ENCODE peak calls at places on chromosomes 2 and 18, in nine cellular contexts. One of them, this sample, is unnamed.

GRCh38 chr2:226660524-226660923 is 139.1 kb downstream of the IRS1 start:
- DNase-seq in NCI-H1105 treated with DMSO at 0.1 percent for 48 hours: no peak
- DNase-seq in MCF 10A: peak; percentile 95
- DNase-seq in HTR-8/SVneo: peak; percentile 39
- DNase-seq in epithelial cell of proximal tubule: peak; percentile 88
- DNase-seq in sigmoid colon: peak; percentile 85
- DNase-seq in GM19239: no peak
- DNase-seq in effector memory CD4-positive, alpha-beta T cell: no peak
- DNase-seq in GM13977: no peak
- DNase-seq in this sample: no peak

GRCh38 chr2:174902491-174903242 is 102.5 kb downstream of the CHN1 start:
- DNase-seq in NCI-H1105 treated with DMSO at 0.1 percent for 48 hours: no peak
- DNase-seq in MCF 10A: no peak
- DNase-seq in HTR-8/SVneo: no peak
- DNase-seq in epithelial cell of proximal tubule: no peak
- DNase-seq in sigmoid colon: no peak
- DNase-seq in GM19239: no peak
- DNase-seq in effector memory CD4-positive, alpha-beta T cell: no peak
- DNase-seq in GM13977: no peak
- DNase-seq in this sample: no peak

GRCh38 chr2:206814486-206814885 is 49.1 kb downstream of the FASTKD2 start:
- DNase-seq in NCI-H1105 treated with DMSO at 0.1 percent for 48 hours: no peak
- DNase-seq in MCF 10A: no peak
- DNase-seq in HTR-8/SVneo: no peak
- DNase-seq in epithelial cell of proximal tubule: no peak
- DNase-seq in sigmoid colon: no peak
- DNase-seq in GM19239: no peak
- DNase-seq in effector memory CD4-positive, alpha-beta T cell: no peak
- DNase-seq in GM13977: no peak
- DNase-seq in this sample: no peak

GRCh38 chr18:45197526-45197970 is 417.7 kb upstream of the SLC14A2 start:
- DNase-seq in NCI-H1105 treated with DMSO at 0.1 percent for 48 hours: no peak
- DNase-seq in MCF 10A: no peak
- DNase-seq in HTR-8/SVneo: no peak
- DNase-seq in epithelial cell of proximal tubule: no peak
- DNase-seq in sigmoid colon: no peak
- DNase-seq in GM19239: peak; percentile 14
- DNase-seq in effector memory CD4-positive, alpha-beta T cell: no peak
- DNase-seq in GM13977: peak; percentile 49
- DNase-seq in this sample: no peak

GRCh38 chr18:48138660-48139426 is 208.4 kb upstream of the SMAD2 start:
- DNase-seq in NCI-H1105 treated with DMSO at 0.1 percent for 48 hours: no peak
- DNase-seq in MCF 10A: no peak
- DNase-seq in HTR-8/SVneo: no peak
- DNase-seq in epithelial cell of proximal tubule: no peak
- DNase-seq in sigmoid colon: peak; percentile 45
- DNase-seq in GM19239: no peak
- DNase-seq in effector memory CD4-positive, alpha-beta T cell: no peak
- DNase-seq in GM13977: no peak
- DNase-seq in this sample: no peak

GRCh38 chr2:232282486-232282885 is 96.1 kb upstream of the ALPP start:
- DNase-seq in NCI-H1105 treated with DMSO at 0.1 percent for 48 hours: no peak
- DNase-seq in MCF 10A: no peak
- DNase-seq in HTR-8/SVneo: no peak
- DNase-seq in epithelial cell of proximal tubule: no peak
- DNase-seq in sigmoid colon: no peak
- DNase-seq in GM19239: no peak
- DNase-seq in effector memory CD4-positive, alpha-beta T cell: no peak
- DNase-seq in GM13977: no peak
- DNase-seq in this sample: no peak

GRCh38 chr18:41906528-41907256 is 48.3 kb upstream of the PIK3C3 start:
- DNase-seq in NCI-H1105 treated with DMSO at 0.1 percent for 48 hours: peak; percentile 64
- DNase-seq in MCF 10A: peak; percentile 49
- DNase-seq in HTR-8/SVneo: peak; percentile 27
- DNase-seq in epithelial cell of proximal tubule: no peak
- DNase-seq in sigmoid colon: no peak
- DNase-seq in GM19239: peak; percentile 44
- DNase-seq in effector memory CD4-positive, alpha-beta T cell: peak; percentile 5
- DNase-seq in GM13977: peak; percentile 60
- DNase-seq in this sample: peak; percentile 26

GRCh38 chr2:97267411-97268074 is 154.6 kb downstream of the ANKRD36 start:
- DNase-seq in NCI-H1105 treated with DMSO at 0.1 percent for 48 hours: no peak
- DNase-seq in MCF 10A: no peak
- DNase-seq in HTR-8/SVneo: peak; percentile 0
- DNase-seq in epithelial cell of proximal tubule: no peak
- DNase-seq in sigmoid colon: peak; percentile 65
- DNase-seq in GM19239: no peak
- DNase-seq in effector memory CD4-positive, alpha-beta T cell: no peak
- DNase-seq in GM13977: no peak
- DNase-seq in this sample: no peak

GRCh38 chr2:58904091-58904490 is 663.0 kb upstream of the FANCL start:
- DNase-seq in NCI-H1105 treated with DMSO at 0.1 percent for 48 hours: no peak
- DNase-seq in MCF 10A: no peak
- DNase-seq in HTR-8/SVneo: no peak
- DNase-seq in epithelial cell of proximal tubule: no peak
- DNase-seq in sigmoid colon: no peak
- DNase-seq in GM19239: no peak
- DNase-seq in effector memory CD4-positive, alpha-beta T cell: no peak
- DNase-seq in GM13977: no peak
- DNase-seq in this sample: no peak

GRCh38 chr2:212970132-212970531 is 181.3 kb downstream of the IKZF2 start:
- DNase-seq in NCI-H1105 treated with DMSO at 0.1 percent for 48 hours: no peak
- DNase-seq in MCF 10A: no peak
- DNase-seq in HTR-8/SVneo: no peak
- DNase-seq in epithelial cell of proximal tubule: peak; percentile 56
- DNase-seq in sigmoid colon: no peak
- DNase-seq in GM19239: no peak
- DNase-seq in effector memory CD4-positive, alpha-beta T cell: no peak
- DNase-seq in GM13977: no peak
- DNase-seq in this sample: peak; percentile 36

GRCh38 chr2:131120815-131121317 is 15.7 kb downstream of the PLEKHB2 start:
- DNase-seq in NCI-H1105 treated with DMSO at 0.1 percent for 48 hours: no peak
- DNase-seq in MCF 10A: no peak
- DNase-seq in HTR-8/SVneo: no peak
- DNase-seq in epithelial cell of proximal tubule: no peak
- DNase-seq in sigmoid colon: no peak
- DNase-seq in GM19239: no peak
- DNase-seq in effector memory CD4-positive, alpha-beta T cell: no peak
- DNase-seq in GM13977: no peak
- DNase-seq in this sample: no peak

GRCh38 chr2:32135409-32135808 is 30.3 kb upstream of the SLC30A6 start:
- DNase-seq in NCI-H1105 treated with DMSO at 0.1 percent for 48 hours: no peak
- DNase-seq in MCF 10A: peak; percentile 67
- DNase-seq in HTR-8/SVneo: peak; percentile 90
- DNase-seq in epithelial cell of proximal tubule: peak; percentile 81
- DNase-seq in sigmoid colon: no peak
- DNase-seq in GM19239: peak; percentile 4
- DNase-seq in effector memory CD4-positive, alpha-beta T cell: no peak
- DNase-seq in GM13977: peak; percentile 31
- DNase-seq in this sample: peak; percentile 78

GRCh38 chr2:9284521-9285297 is 78.1 kb downstream of the ASAP2 start:
- DNase-seq in NCI-H1105 treated with DMSO at 0.1 percent for 48 hours: no peak
- DNase-seq in MCF 10A: no peak
- DNase-seq in HTR-8/SVneo: no peak
- DNase-seq in epithelial cell of proximal tubule: no peak
- DNase-seq in sigmoid colon: no peak
- DNase-seq in GM19239: no peak
- DNase-seq in effector memory CD4-positive, alpha-beta T cell: no peak
- DNase-seq in GM13977: no peak
- DNase-seq in this sample: no peak

GRCh38 chr2:180677200-180677599 is 303.2 kb upstream of the UBE2E3 start:
- DNase-seq in NCI-H1105 treated with DMSO at 0.1 percent for 48 hours: no peak
- DNase-seq in MCF 10A: no peak
- DNase-seq in HTR-8/SVneo: no peak
- DNase-seq in epithelial cell of proximal tubule: no peak
- DNase-seq in sigmoid colon: no peak
- DNase-seq in GM19239: no peak
- DNase-seq in effector memory CD4-positive, alpha-beta T cell: no peak
- DNase-seq in GM13977: no peak
- DNase-seq in this sample: no peak

GRCh38 chr18:27540126-27540525 is 355.0 kb upstream of the CHST9 start:
- DNase-seq in NCI-H1105 treated with DMSO at 0.1 percent for 48 hours: no peak
- DNase-seq in MCF 10A: no peak
- DNase-seq in HTR-8/SVneo: no peak
- DNase-seq in epithelial cell of proximal tubule: peak; percentile 36
- DNase-seq in sigmoid colon: no peak
- DNase-seq in GM19239: no peak
- DNase-seq in effector memory CD4-positive, alpha-beta T cell: no peak
- DNase-seq in GM13977: no peak
- DNase-seq in this sample: no peak

GRCh38 chr2:23681356-23682140 is 245.4 kb downstream of the ATAD2B start:
- DNase-seq in NCI-H1105 treated with DMSO at 0.1 percent for 48 hours: no peak
- DNase-seq in MCF 10A: no peak
- DNase-seq in HTR-8/SVneo: no peak
- DNase-seq in epithelial cell of proximal tubule: no peak
- DNase-seq in sigmoid colon: no peak
- DNase-seq in GM19239: no peak
- DNase-seq in effector memory CD4-positive, alpha-beta T cell: no peak
- DNase-seq in GM13977: no peak
- DNase-seq in this sample: no peak

GRCh38 chr2:230811508-230811907 is 53.2 kb upstream of the ITM2C start:
- DNase-seq in NCI-H1105 treated with DMSO at 0.1 percent for 48 hours: no peak
- DNase-seq in MCF 10A: no peak
- DNase-seq in HTR-8/SVneo: no peak
- DNase-seq in epithelial cell of proximal tubule: no peak
- DNase-seq in sigmoid colon: no peak
- DNase-seq in GM19239: no peak
- DNase-seq in effector memory CD4-positive, alpha-beta T cell: no peak
- DNase-seq in GM13977: no peak
- DNase-seq in this sample: no peak

GRCh38 chr18:39602112-39602511 is 2036.5 kb upstream of the CELF4 start:
- DNase-seq in NCI-H1105 treated with DMSO at 0.1 percent for 48 hours: no peak
- DNase-seq in MCF 10A: no peak
- DNase-seq in HTR-8/SVneo: no peak
- DNase-seq in epithelial cell of proximal tubule: no peak
- DNase-seq in sigmoid colon: no peak
- DNase-seq in GM19239: no peak
- DNase-seq in effector memory CD4-positive, alpha-beta T cell: no peak
- DNase-seq in GM13977: no peak
- DNase-seq in this sample: no peak

GRCh38 chr18:74196220-74197119 is 48.1 kb downstream of the TIMM21 start:
- DNase-seq in NCI-H1105 treated with DMSO at 0.1 percent for 48 hours: peak; percentile 86
- DNase-seq in MCF 10A: peak; percentile 75
- DNase-seq in HTR-8/SVneo: peak; percentile 64
- DNase-seq in epithelial cell of proximal tubule: peak; percentile 41
- DNase-seq in sigmoid colon: no peak
- DNase-seq in GM19239: peak; percentile 72
- DNase-seq in effector memory CD4-positive, alpha-beta T cell: peak; percentile 10
- DNase-seq in GM13977: peak; percentile 87
- DNase-seq in this sample: peak; percentile 66

GRCh38 chr2:217915706-217916105 is 87.1 kb downstream of the TNS1 start:
- DNase-seq in NCI-H1105 treated with DMSO at 0.1 percent for 48 hours: no peak
- DNase-seq in MCF 10A: no peak
- DNase-seq in HTR-8/SVneo: no peak
- DNase-seq in epithelial cell of proximal tubule: no peak
- DNase-seq in sigmoid colon: peak; percentile 88
- DNase-seq in GM19239: no peak
- DNase-seq in effector memory CD4-positive, alpha-beta T cell: no peak
- DNase-seq in GM13977: no peak
- DNase-seq in this sample: no peak

GRCh38 chr2:10592652-10593051 is 97.1 kb downstream of the NOL10 start:
- DNase-seq in NCI-H1105 treated with DMSO at 0.1 percent for 48 hours: no peak
- DNase-seq in MCF 10A: no peak
- DNase-seq in HTR-8/SVneo: no peak
- DNase-seq in epithelial cell of proximal tubule: no peak
- DNase-seq in sigmoid colon: no peak
- DNase-seq in GM19239: no peak
- DNase-seq in effector memory CD4-positive, alpha-beta T cell: no peak
- DNase-seq in GM13977: no peak
- DNase-seq in this sample: no peak

GRCh38 chr2:174342600-174343342 is 8.0 kb downstream of the SP9 start:
- DNase-seq in NCI-H1105 treated with DMSO at 0.1 percent for 48 hours: peak; percentile 76
- DNase-seq in MCF 10A: no peak
- DNase-seq in HTR-8/SVneo: no peak
- DNase-seq in epithelial cell of proximal tubule: no peak
- DNase-seq in sigmoid colon: no peak
- DNase-seq in GM19239: no peak
- DNase-seq in effector memory CD4-positive, alpha-beta T cell: no peak
- DNase-seq in GM13977: peak; percentile 45
- DNase-seq in this sample: no peak

GRCh38 chr2:219522111-219523030 is 8.1 kb downstream of the ASIC4 start:
- DNase-seq in NCI-H1105 treated with DMSO at 0.1 percent for 48 hours: no peak
- DNase-seq in MCF 10A: peak; percentile 33
- DNase-seq in HTR-8/SVneo: no peak
- DNase-seq in epithelial cell of proximal tubule: no peak
- DNase-seq in sigmoid colon: peak; percentile 80
- DNase-seq in GM19239: no peak
- DNase-seq in effector memory CD4-positive, alpha-beta T cell: no peak
- DNase-seq in GM13977: no peak
- DNase-seq in this sample: peak; percentile 70

This sample was measured in foreskin keratinocyte.